ENCODE peak calls at places on chromosomes 11 and 22, in four cellular contexts. L is gastrocnemius medialis; S is stimulated activated CD4-positive, alpha-beta T cell treated with anti-CD3 and anti-CD28 coated beads, Interleukin-2, amount 100 ng/mL, for 24 hours; M is Calu3. E is an unnamed sample.
A peak's percentile ranks its signal among the peaks of the same experiment; 100 is the strongest.

GRCh38 chr11:42524534-42525227 is 787.1 kb upstream of the API5 start:
- DNase-seq in M (peak; percentile 57), L (no peak), S (no peak), E (peak; percentile 11)

GRCh38 chr11:76625787-76626186 is 44.8 kb downstream of the LRRC32 start:
- DNase-seq in L (no peak), S (no peak), M (no peak), E (no peak)

GRCh38 chr11:11961399-11962028 is 46.9 kb downstream of the DKK3 start:
- DNase-seq in L (no peak), M (no peak), S (no peak), E (peak; percentile 36)

GRCh38 chr11:6052374-6052773 is 21.8 kb upstream of the OR56A1 start:
- DNase-seq in L (no peak), S (no peak), M (no peak), E (no peak)

GRCh38 chr22:19596680-19597398 is 72.6 kb upstream of the CLDN5 start:
- DNase-seq in L (no peak), S (no peak), M (no peak), E (no peak)

GRCh38 chr11:118488480-118489109 is 38.7 kb upstream of the TTC36 start:
- DNase-seq in M (peak; percentile 64), S (peak; percentile 85), L (peak; percentile 27), E (peak; percentile 56)

GRCh38 chr11:86292912-86293606 is 9.0 kb upstream of the HIKESHI start:
- DNase-seq in M (no peak), S (peak; percentile 53), L (no peak), E (no peak)

GRCh38 chr11:64306876-64307622 is 1.7 kb downstream of the ESRRA start:
- DNase-seq in S (no peak), M (peak; percentile 34), L (no peak), E (peak; percentile 79)

GRCh38 chr11:17683378-17684161 is 35.8 kb upstream of the MYOD1 start:
- DNase-seq in M (peak; percentile 75), L (peak; percentile 58), S (no peak), E (peak; percentile 82)

GRCh38 chr22:28817919-28818859 is 17.8 kb upstream of the XBP1 start:
- DNase-seq in M (peak; percentile 77), S (no peak), L (no peak), E (no peak)

GRCh38 chr22:36184433-36185035 is 17.1 kb downstream of the APOL4 start:
- DNase-seq in M (no peak), S (no peak), L (no peak), E (no peak)

GRCh38 chr22:49702068-49702397 is 125.6 kb downstream of the BRD1 start:
- DNase-seq in L (no peak), M (no peak), S (no peak), E (no peak)

GRCh38 chr11:79198203-79198897 is 242.5 kb downstream of the TENM4 start:
- DNase-seq in L (no peak), S (no peak), M (no peak), E (no peak)

GRCh38 chr11:61335355-61335710 is 2.3 kb downstream of the TKFC start:
- DNase-seq in S (no peak), M (no peak), L (no peak), E (no peak)

GRCh38 chr11:35662061-35662648 is 420 bp upstream of the TRIM44 start:
- DNase-seq in L (no peak), S (peak; percentile 18), M (no peak), E (no peak)

GRCh38 chr22:17158176-17158567 is 905 bp downstream of the HDHD5 start:
- DNase-seq in S (no peak), L (no peak), M (no peak), E (no peak)

GRCh38 chr11:118894192-118894591 is 10.5 kb downstream of the CXCR5 start:
- DNase-seq in L (no peak), S (no peak), M (no peak), E (peak; percentile 54)

GRCh38 chr11:67274768-67275605 is 8.7 kb downstream of the GRK2 start:
- DNase-seq in M (no peak), L (no peak), S (no peak), E (peak; percentile 76)

GRCh38 chr11:70739091-70739490 is 340.8 kb downstream of the CTTN start:
- DNase-seq in L (no peak), M (no peak), S (no peak), E (no peak)

GRCh38 chr11:126163074-126163700 is 48.3 kb downstream of the RPUSD4 start:
- DNase-seq in L (no peak), M (no peak), S (no peak), E (peak; percentile 41)